ENCODE peak calls at places on chromosomes 5 and 9, in four cellular contexts. G is suprapubic skin, K is sigmoid colon, O is heart left ventricle. I is an unnamed sample.

GRCh38 chr9:122835313-122835731 is 6.9 kb upstream of the PDCL start:
- DNase-seq in G (no peak), K (no peak), O (no peak), I (no peak)

GRCh38 chr5:157049605-157050004 is 9.3 kb downstream of the HAVCR1 start:
- DNase-seq in G (no peak), K (no peak), O (no peak), I (no peak)

GRCh38 chr5:143976055-143976454 is 164.1 kb downstream of the HMHB1 start:
- DNase-seq in G (no peak), K (no peak), O (no peak), I (no peak)

GRCh38 chr9:126886194-126886830 is 25.9 kb downstream of the ZBTB34 start:
- DNase-seq in G (no peak), K (no peak), O (no peak), I (no peak)

GRCh38 chr5:9188131-9188530 is 357.7 kb downstream of the SEMA5A start:
- DNase-seq in G (no peak), K (no peak), O (no peak), I (no peak)

GRCh38 chr9:81999806-82000205 is 11.2 kb downstream of the SPATA31D1 start:
- DNase-seq in G (no peak), K (no peak), O (no peak), I (no peak)

GRCh38 chr5:31954091-31954490 is 220.0 kb downstream of the GOLPH3 start:
- DNase-seq in G (no peak), K (no peak), O (no peak), I (no peak)

GRCh38 chr9:110029422-110029814 is 178.5 kb downstream of the C9orf152 start:
- DNase-seq in G (no peak), K (no peak), O (no peak), I (no peak)

GRCh38 chr9:101463397-101463796 is 27.8 kb upstream of the ALDOB start:
- DNase-seq in G (no peak), K (no peak), O (no peak), I (no peak)

GRCh38 chr5:124342027-124342471 is 404.4 kb downstream of the ZNF608 start:
- DNase-seq in G (no peak), K (peak; percentile 62), O (peak; percentile 39), I (no peak)

GRCh38 chr5:6319116-6319515 is 59.2 kb downstream of the MED10 start:
- DNase-seq in G (no peak), K (no peak), O (no peak), I (no peak)

GRCh38 chr5:123752576-123752975 is 240.6 kb downstream of the CSNK1G3 start:
- DNase-seq in G (no peak), K (no peak), O (no peak), I (no peak)

GRCh38 chr5:91049800-91050199 is 333.3 kb downstream of the ARRDC3 start:
- DNase-seq in G (no peak), K (no peak), O (no peak), I (no peak)

GRCh38 chr9:8978334-8978733 is 1178.8 kb upstream of the DMAC1 start:
- DNase-seq in G (no peak), K (no peak), O (no peak), I (no peak)

GRCh38 chr9:15400281-15400941 is 22.3 kb upstream of the SNAPC3 start:
- DNase-seq in G (no peak), K (no peak), O (no peak), I (no peak)

GRCh38 chr5:464446-464842 is 21.5 kb downstream of the EXOC3 start:
- DNase-seq in G (peak; percentile 63), K (peak; percentile 28), O (peak; percentile 14), I (no peak)

GRCh38 chr5:177500685-177501522 is 3.5 kb upstream of the PDLIM7 start:
- DNase-seq in G (peak; percentile 93), K (peak; percentile 95), O (peak; percentile 91), I (peak; percentile 95)

GRCh38 chr5:149452007-149452664 is 73.0 kb upstream of the IL17B start:
- DNase-seq in G (no peak), K (peak; percentile 77), O (peak; percentile 69), I (no peak)

GRCh38 chr9:90659626-90660364 is 17.2 kb upstream of the DIRAS2 start:
- DNase-seq in G (no peak), K (no peak), O (no peak), I (no peak)

GRCh38 chr5:96004087-96004486 is 42.4 kb upstream of the ELL2 start:
- DNase-seq in G (no peak), K (no peak), O (no peak), I (no peak)

GRCh38 chr5:56698463-56699381 is 116.6 kb upstream of the MAP3K1 start:
- DNase-seq in G (no peak), K (no peak), O (no peak), I (no peak)

GRCh38 chr9:89674667-89675402 is 70.0 kb downstream of the GADD45G start:
- DNase-seq in G (no peak), K (no peak), O (no peak), I (no peak)

GRCh38 chr5:81848368-81848767 is 97.5 kb upstream of the SSBP2 start:
- DNase-seq in G (no peak), K (no peak), O (peak; percentile 47), I (no peak)

GRCh38 chr9:29564564-29564963 is 1991.3 kb upstream of the C9orf72 start:
- DNase-seq in G (no peak), K (no peak), O (no peak), I (no peak)

GRCh38 chr9:93260290-93261066 is 76.5 kb downstream of the WNK2 start:
- DNase-seq in G (no peak), K (peak; percentile 58), O (no peak), I (peak; percentile 87)

GRCh38 chr9:5549671-5550650 is 39.6 kb downstream of the PDCD1LG2 start:
- DNase-seq in G (no peak), K (no peak), O (no peak), I (no peak)

GRCh38 chr5:129506092-129506491 is 46.0 kb downstream of the ADAMTS19 start:
- DNase-seq in G (no peak), K (no peak), O (no peak), I (no peak)

GRCh38 chr9:2087500-2088313 is 72.6 kb downstream of the SMARCA2 start:
- DNase-seq in G (no peak), K (no peak), O (no peak), I (no peak)

GRCh38 chr5:120767171-120767820 is 303.2 kb downstream of the PRR16 start:
- DNase-seq in G (no peak), K (no peak), O (no peak), I (no peak)

GRCh38 chr9:92564479-92564878 is 28.7 kb upstream of the ECM2 start:
- DNase-seq in G (no peak), K (no peak), O (no peak), I (no peak)

GRCh38 chr5:168198359-168198758 is 93.1 kb upstream of the WWC1 start:
- DNase-seq in G (no peak), K (no peak), O (no peak), I (no peak)

GRCh38 chr5:43422143-43422542 is 10.0 kb upstream of the CCL28 start:
- DNase-seq in G (no peak), K (no peak), O (no peak), I (no peak)

GRCh38 chr5:135599421-135600140 is 20.8 kb upstream of the CXCL14 start:
- DNase-seq in G (no peak), K (no peak), O (no peak), I (peak; percentile 66)

GRCh38 chr5:152864447-152864846 is 459.4 kb upstream of the NMUR2 start:
- DNase-seq in G (no peak), K (no peak), O (no peak), I (no peak)

GRCh38 chr5:58145397-58145796 is 314.5 kb downstream of the PLK2 start:
- DNase-seq in G (no peak), K (no peak), O (no peak), I (no peak)

GRCh38 chr5:154447074-154447725 is 1.4 kb downstream of the SAP30L start:
- DNase-seq in G (no peak), K (no peak), O (no peak), I (no peak)

GRCh38 chr9:73816905-73817304 is 665.2 kb downstream of the ANXA1 start:
- DNase-seq in G (no peak), K (no peak), O (no peak), I (no peak)

GRCh38 chr9:133639613-133640012 is 3.5 kb downstream of the DBH start:
- DNase-seq in G (no peak), K (no peak), O (no peak), I (no peak)

GRCh38 chr5:27208051-27208450 is 169.7 kb upstream of the CDH9 start:
- DNase-seq in G (no peak), K (no peak), O (no peak), I (no peak)

GRCh38 chr5:117701067-117701466 is 1126.4 kb upstream of the SEMA6A start:
- DNase-seq in G (no peak), K (no peak), O (no peak), I (no peak)
- H3K4me3 ChIP-seq in G (no peak overlapping the region), K (no peak overlapping the region), O (no peak overlapping the region), I (no peak overlapping the region)

GRCh38 chr9:21682376-21682775 is 120.1 kb upstream of the MTAP start:
- DNase-seq in G (no peak), K (no peak), O (no peak), I (no peak)

GRCh38 chr9:21682981-21683380 is 119.5 kb upstream of the MTAP start:
- DNase-seq in G (no peak), K (no peak), O (no peak), I (no peak)

GRCh38 chr9:21680590-21680989 is 121.8 kb upstream of the MTAP start:
- DNase-seq in G (no peak), K (no peak), O (no peak), I (no peak)

GRCh38 chr9:21683484-21684175 is 118.8 kb upstream of the MTAP start:
- DNase-seq in G (no peak), K (no peak), O (no peak), I (no peak)

DNA sequence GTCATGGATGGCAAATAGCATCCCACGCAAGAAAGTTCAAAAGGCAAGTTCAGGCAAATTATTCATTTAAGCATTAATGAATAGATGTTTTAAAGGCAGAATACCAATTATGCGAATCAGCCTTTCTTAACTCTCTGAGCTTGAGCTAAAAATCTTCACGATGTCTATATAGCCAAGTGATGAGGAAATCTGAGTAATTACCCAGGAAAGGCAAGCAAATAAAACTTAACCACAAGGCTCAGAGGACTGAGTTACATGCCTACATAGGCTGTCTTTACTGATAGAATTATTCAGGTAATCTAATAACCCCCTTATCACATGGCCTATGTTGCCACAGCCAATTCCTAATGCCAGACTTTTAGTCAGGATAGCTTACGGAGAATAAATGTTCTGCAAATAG is 120.8 kb upstream of the MTAP start:
- DNase-seq in G (no peak), K (no peak), O (no peak), I (no peak)
- H3K4me1 ChIP-seq in G (peaks cover 10% of the 10 kb centered on the region), K (no peaks in the 10 kb centered on the region), O (no peaks in the 10 kb centered on the region), I (no peaks in the 10 kb centered on the region)

DNA sequence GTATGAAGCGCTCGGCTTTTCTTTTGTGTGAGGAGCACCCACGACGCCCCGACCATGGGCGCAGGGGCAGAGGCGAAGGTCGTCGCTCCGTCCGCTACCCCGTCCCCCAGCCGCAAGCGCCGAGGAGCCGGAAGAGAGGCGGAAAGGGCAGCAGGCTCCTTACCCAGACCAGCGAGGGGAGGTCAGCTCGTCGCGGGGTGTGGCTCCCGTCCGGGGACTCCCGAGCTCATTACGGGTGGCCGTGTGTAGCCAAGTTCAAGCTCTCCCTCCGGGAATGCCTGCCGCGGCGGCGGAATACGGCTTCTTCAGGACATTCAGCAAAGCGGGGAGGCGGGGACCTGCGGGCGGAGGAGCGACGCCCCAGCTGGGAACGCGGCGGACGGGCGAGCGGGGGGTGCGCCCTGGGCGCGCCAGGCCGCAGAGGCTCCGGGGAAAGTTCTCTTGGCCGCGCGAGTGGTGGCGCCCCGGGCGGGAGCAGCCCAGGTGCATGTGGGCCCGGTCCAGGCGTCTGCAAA is 576 bp upstream of the EPB41L4A start:
- DNase-seq in G (peak; percentile 79), K (peak; percentile 77), O (peak; percentile 72), I (no peak)
- TF ChIP-seq POLR2A in G (no peak), K (no peak), O (no peak), I (no peak)

GRCh38 chr9:19471737-19472648 is 63.2 kb downstream of the ACER2 start:
- DNase-seq in G (peak; percentile 73), K (peak; percentile 77), O (peak; percentile 43), I (no peak)
- H3K4me3 ChIP-seq in G (no peak overlapping the region), K (no peak overlapping the region), O (no peak overlapping the region), I (no peak overlapping the region)

I was measured in esophagus muscularis mucosa.